ENCODE peak calls at places on chromosome 10, in five cellular contexts. One of them, this sample, is unnamed.
A peak's percentile ranks its signal among the peaks of the same experiment; 100 is the strongest.

GRCh38 chr10:79385804-79386531 is 38.7 kb downstream of the PPIF start:
- DNase-seq in tibial nerve: peak; percentile 11
- DNase-seq in foreskin keratinocyte: no peak
- DNase-seq in uterus: peak; percentile 24
- DNase-seq in lower lobe of right lung: peak; percentile 30
- DNase-seq in this sample: peak; percentile 24

GRCh38 chr10:70846795-70847194 is 31.0 kb downstream of the SGPL1 start:
- DNase-seq in lower lobe of right lung: no peak
- DNase-seq in uterus: no peak
- DNase-seq in tibial nerve: no peak
- DNase-seq in foreskin keratinocyte: no peak
- DNase-seq in this sample: no peak

GRCh38 chr10:48511855-48512191 is 93.0 kb downstream of the ARHGAP22 start:
- DNase-seq in lower lobe of right lung: no peak
- DNase-seq in tibial nerve: no peak
- DNase-seq in foreskin keratinocyte: no peak
- DNase-seq in uterus: no peak
- DNase-seq in this sample: no peak

GRCh38 chr10:78082636-78083035 is 49.0 kb downstream of the RPS24 start:
- DNase-seq in lower lobe of right lung: no peak
- DNase-seq in tibial nerve: no peak
- DNase-seq in uterus: no peak
- DNase-seq in foreskin keratinocyte: no peak
- DNase-seq in this sample: no peak

GRCh38 chr10:33139191-33139646 is 181.2 kb upstream of the ITGB1 start:
- DNase-seq in tibial nerve: no peak
- DNase-seq in lower lobe of right lung: no peak
- DNase-seq in foreskin keratinocyte: no peak
- DNase-seq in uterus: no peak
- DNase-seq in this sample: no peak

GRCh38 chr10:129236411-129236810 is 230.6 kb upstream of the MGMT start:
- DNase-seq in foreskin keratinocyte: no peak
- DNase-seq in tibial nerve: no peak
- DNase-seq in lower lobe of right lung: no peak
- DNase-seq in uterus: no peak
- DNase-seq in this sample: no peak

GRCh38 chr10:11823989-11824346 is 812 bp downstream of the PROSER2 start:
- DNase-seq in tibial nerve: no peak
- DNase-seq in lower lobe of right lung: no peak
- DNase-seq in uterus: no peak
- DNase-seq in foreskin keratinocyte: no peak
- DNase-seq in this sample: no peak

GRCh38 chr10:23067939-23068775 is 27.2 kb upstream of the MSRB2 start:
- DNase-seq in uterus: peak; percentile 61
- DNase-seq in foreskin keratinocyte: peak; percentile 50
- DNase-seq in tibial nerve: peak; percentile 68
- DNase-seq in lower lobe of right lung: peak; percentile 85
- DNase-seq in this sample: peak; percentile 78

GRCh38 chr10:97024181-97025073 is 161.3 kb downstream of the SLIT1 start:
- DNase-seq in uterus: peak; percentile 26
- DNase-seq in tibial nerve: no peak
- DNase-seq in lower lobe of right lung: no peak
- DNase-seq in foreskin keratinocyte: peak; percentile 70
- DNase-seq in this sample: no peak

GRCh38 chr10:114957673-114958072 is 19.7 kb downstream of the TRUB1 start:
- DNase-seq in lower lobe of right lung: no peak
- DNase-seq in uterus: no peak
- DNase-seq in tibial nerve: no peak
- DNase-seq in foreskin keratinocyte: peak; percentile 13
- DNase-seq in this sample: no peak

GRCh38 chr10:49585387-49585786 is 24.7 kb upstream of the SLC18A3 start:
- DNase-seq in lower lobe of right lung: no peak
- DNase-seq in tibial nerve: no peak
- DNase-seq in foreskin keratinocyte: peak; percentile 62
- DNase-seq in uterus: no peak
- DNase-seq in this sample: no peak

GRCh38 chr10:93678805-93679587 is 23.4 kb downstream of the FRA10AC1 start:
- DNase-seq in foreskin keratinocyte: no peak
- DNase-seq in lower lobe of right lung: no peak
- DNase-seq in uterus: no peak
- DNase-seq in tibial nerve: no peak
- DNase-seq in this sample: no peak

GRCh38 chr10:70576803-70577517 is 25.6 kb downstream of the PRF1 start:
- DNase-seq in foreskin keratinocyte: peak; percentile 54
- DNase-seq in tibial nerve: no peak
- DNase-seq in lower lobe of right lung: no peak
- DNase-seq in uterus: no peak
- DNase-seq in this sample: no peak

GRCh38 chr10:29949411-29950011 is 109.9 kb downstream of the JCAD start:
- DNase-seq in tibial nerve: no peak
- DNase-seq in lower lobe of right lung: no peak
- DNase-seq in foreskin keratinocyte: peak; percentile 96
- DNase-seq in uterus: no peak
- DNase-seq in this sample: no peak

GRCh38 chr10:117216611-117217195 is 19.4 kb downstream of the KCNK18 start:
- DNase-seq in foreskin keratinocyte: peak; percentile 63
- DNase-seq in lower lobe of right lung: peak; percentile 84
- DNase-seq in tibial nerve: no peak
- DNase-seq in uterus: peak; percentile 64
- DNase-seq in this sample: peak; percentile 82

GRCh38 chr10:1149793-1150637 is 93.8 kb downstream of the WDR37 start:
- DNase-seq in foreskin keratinocyte: no peak
- DNase-seq in uterus: no peak
- DNase-seq in lower lobe of right lung: no peak
- DNase-seq in tibial nerve: no peak
- DNase-seq in this sample: no peak

GRCh38 chr10:114751856-114752255 is 69.7 kb upstream of the FHIP2A start:
- DNase-seq in uterus: no peak
- DNase-seq in tibial nerve: no peak
- DNase-seq in foreskin keratinocyte: peak; percentile 50
- DNase-seq in lower lobe of right lung: no peak
- DNase-seq in this sample: no peak

GRCh38 chr10:103921248-103921647 is 3.3 kb upstream of the STN1 start:
- DNase-seq in lower lobe of right lung: no peak
- DNase-seq in foreskin keratinocyte: no peak
- DNase-seq in tibial nerve: no peak
- DNase-seq in uterus: no peak
- DNase-seq in this sample: no peak

GRCh38 chr10:69663548-69663947 is 33.5 kb downstream of the FAM241B start:
- DNase-seq in foreskin keratinocyte: no peak
- DNase-seq in lower lobe of right lung: peak; percentile 18
- DNase-seq in tibial nerve: no peak
- DNase-seq in uterus: no peak
- DNase-seq in this sample: no peak

GRCh38 chr10:97648557-97649404 is 8.3 kb downstream of the PI4K2A start:
- DNase-seq in foreskin keratinocyte: peak; percentile 94
- DNase-seq in uterus: no peak
- DNase-seq in lower lobe of right lung: no peak
- DNase-seq in tibial nerve: no peak
- DNase-seq in this sample: no peak

GRCh38 chr10:651700-652099 is 37.8 kb downstream of the DIP2C start:
- DNase-seq in uterus: no peak
- DNase-seq in tibial nerve: no peak
- DNase-seq in foreskin keratinocyte: no peak
- DNase-seq in lower lobe of right lung: no peak
- DNase-seq in this sample: no peak

GRCh38 chr10:73837072-73837471 is 25.7 kb upstream of the NDST2 start:
- DNase-seq in tibial nerve: no peak
- DNase-seq in lower lobe of right lung: no peak
- DNase-seq in uterus: no peak
- DNase-seq in foreskin keratinocyte: no peak
- DNase-seq in this sample: no peak

GRCh38 chr10:84214612-84215235 is 10.6 kb downstream of the LRIT2 start:
- DNase-seq in tibial nerve: no peak
- DNase-seq in uterus: no peak
- DNase-seq in lower lobe of right lung: no peak
- DNase-seq in foreskin keratinocyte: peak; percentile 20
- DNase-seq in this sample: no peak

GRCh38 chr10:6600224-6600987 is 20.3 kb upstream of the PRKCQ start:
- DNase-seq in tibial nerve: no peak
- DNase-seq in lower lobe of right lung: no peak
- DNase-seq in foreskin keratinocyte: no peak
- DNase-seq in uterus: no peak
- DNase-seq in this sample: no peak

GRCh38 chr10:120824864-120825263 is 26.3 kb upstream of the WDR11 start:
- DNase-seq in foreskin keratinocyte: peak; percentile 11
- DNase-seq in lower lobe of right lung: no peak
- DNase-seq in uterus: no peak
- DNase-seq in tibial nerve: no peak
- DNase-seq in this sample: no peak

DNA sequence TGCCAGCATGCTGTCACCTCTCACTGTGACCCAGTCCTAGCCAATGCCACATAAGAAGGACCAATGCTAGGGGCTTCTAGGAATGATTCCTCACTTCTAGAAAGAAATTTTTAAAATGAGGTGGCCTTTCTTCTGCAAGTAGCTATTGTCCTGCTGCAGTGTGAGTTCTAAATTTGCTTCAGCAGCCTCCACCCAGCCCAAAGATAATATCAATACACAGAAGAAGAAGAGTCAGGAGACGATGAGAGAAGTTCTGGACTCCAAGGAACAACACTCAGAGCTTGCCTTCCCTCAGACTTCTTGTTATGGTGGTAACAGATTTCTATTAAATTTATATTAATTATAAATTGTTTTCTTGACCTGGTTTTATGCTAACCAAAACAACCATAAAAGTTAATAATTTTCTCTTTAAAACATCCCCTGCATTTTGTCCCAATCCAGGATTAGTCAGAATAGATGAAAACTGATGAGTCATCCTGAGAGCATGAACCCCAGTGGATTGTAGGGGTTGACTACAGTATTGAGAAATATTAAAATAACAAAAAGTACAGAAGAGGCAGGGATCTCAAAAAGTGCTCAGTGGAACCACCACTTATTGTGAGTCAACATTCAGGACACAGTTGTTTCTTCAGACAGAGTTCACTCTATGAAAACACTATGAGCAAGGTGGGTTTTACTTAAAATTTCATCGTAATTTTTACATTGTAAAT is 29.6 kb upstream of the AKR1C2 start:
- DNase-seq in uterus: no peak
- DNase-seq in lower lobe of right lung: no peak
- DNase-seq in foreskin keratinocyte: peak; percentile 45
- DNase-seq in tibial nerve: no peak
- DNase-seq in this sample: no peak
- H3K27ac ChIP-seq in uterus: no peak overlapping the region
- H3K27ac ChIP-seq in lower lobe of right lung: no peak overlapping the region
- H3K27ac ChIP-seq in foreskin keratinocyte: no peak overlapping the region
- H3K27ac ChIP-seq in tibial nerve: no peak overlapping the region
- H3K27ac ChIP-seq in this sample: no peak overlapping the region

GRCh38 chr10:15719899-15720634 is at the start of gene ITGA8:
- DNase-seq in uterus: peak; percentile 51
- DNase-seq in foreskin keratinocyte: no peak
- DNase-seq in tibial nerve: no peak
- DNase-seq in lower lobe of right lung: no peak
- DNase-seq in this sample: no peak
- TF ChIP-seq CTCF in uterus: peak; percentile 38
- TF ChIP-seq CTCF in foreskin keratinocyte: peak; percentile 35
- TF ChIP-seq CTCF in tibial nerve: peak; percentile 28
- TF ChIP-seq CTCF in lower lobe of right lung: peak; percentile 44
- TF ChIP-seq CTCF in this sample: peak; percentile 29

GRCh38 chr10:76333331-76333730 is 901.9 kb downstream of the LRMDA start:
- DNase-seq in tibial nerve: no peak
- DNase-seq in foreskin keratinocyte: no peak
- DNase-seq in uterus: no peak
- DNase-seq in lower lobe of right lung: no peak
- DNase-seq in this sample: no peak

GRCh38 chr10:76328348-76328747 is 896.9 kb downstream of the LRMDA start:
- DNase-seq in tibial nerve: no peak
- DNase-seq in foreskin keratinocyte: no peak
- DNase-seq in uterus: no peak
- DNase-seq in lower lobe of right lung: no peak
- DNase-seq in this sample: no peak

GRCh38 chr10:76331742-76332141 is 900.3 kb downstream of the LRMDA start:
- DNase-seq in tibial nerve: no peak
- DNase-seq in lower lobe of right lung: no peak
- DNase-seq in foreskin keratinocyte: no peak
- DNase-seq in uterus: no peak
- DNase-seq in this sample: no peak

GRCh38 chr10:76327441-76327840 is 896.0 kb downstream of the LRMDA start:
- DNase-seq in uterus: no peak
- DNase-seq in lower lobe of right lung: no peak
- DNase-seq in foreskin keratinocyte: no peak
- DNase-seq in tibial nerve: no peak
- DNase-seq in this sample: no peak

DNA sequence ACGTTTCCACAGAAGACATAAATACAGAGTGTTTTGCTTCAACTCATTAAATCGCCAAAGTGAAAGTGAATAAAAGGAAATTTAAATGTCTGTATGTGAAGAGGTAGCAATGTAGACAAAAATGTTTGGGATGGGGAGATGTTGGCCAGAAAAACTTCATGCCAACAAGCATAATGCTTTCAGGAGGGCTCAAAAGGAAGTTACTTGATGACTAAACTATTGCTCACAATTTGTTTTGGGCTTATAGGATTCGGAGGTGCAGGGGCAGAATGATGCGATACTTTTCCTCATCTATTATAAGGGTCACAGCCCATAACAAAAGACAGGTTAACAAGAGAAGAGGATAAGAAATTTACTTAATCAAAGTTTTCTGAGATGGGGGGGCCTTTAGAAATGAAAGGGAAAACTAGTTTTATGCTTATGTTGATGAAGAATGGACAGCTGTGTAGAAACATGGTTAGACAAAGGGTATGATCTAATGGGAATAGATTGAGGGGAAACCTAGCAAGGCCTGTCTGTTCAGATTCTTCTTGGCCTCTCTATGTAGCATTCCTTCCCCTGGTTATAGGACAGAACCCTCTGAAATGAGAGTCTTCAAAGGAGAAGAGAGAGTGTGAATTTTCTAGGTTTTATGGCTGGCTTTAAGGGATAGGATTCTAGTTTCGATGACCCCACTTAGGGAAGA is 898.6 kb downstream of the LRMDA start:
- DNase-seq in tibial nerve: no peak
- DNase-seq in lower lobe of right lung: no peak
- DNase-seq in uterus: no peak
- DNase-seq in foreskin keratinocyte: peak; percentile 81
- DNase-seq in this sample: no peak
- H3K27ac ChIP-seq in tibial nerve: no peak overlapping the region
- H3K27ac ChIP-seq in lower lobe of right lung: no peak overlapping the region
- H3K27ac ChIP-seq in uterus: peak overlapping the region; percentile 35
- H3K27ac ChIP-seq in foreskin keratinocyte: no peak overlapping the region
- H3K27ac ChIP-seq in this sample: no peak overlapping the region

GRCh38 chr10:43409385-43410109 is 561 bp upstream of the HNRNPF start:
- DNase-seq in lower lobe of right lung: peak; percentile 82
- DNase-seq in foreskin keratinocyte: no peak
- DNase-seq in tibial nerve: no peak
- DNase-seq in uterus: peak; percentile 42
- DNase-seq in this sample: peak; percentile 66

GRCh38 chr10:43408710-43409384 is at the start of gene HNRNPF:
- DNase-seq in lower lobe of right lung: peak; percentile 96
- DNase-seq in foreskin keratinocyte: peak; percentile 94
- DNase-seq in uterus: peak; percentile 96
- DNase-seq in tibial nerve: peak; percentile 88
- DNase-seq in this sample: peak; percentile 97

GRCh38 chr10:43407148-43407575 is 1.8 kb downstream of the HNRNPF start:
- DNase-seq in lower lobe of right lung: peak; percentile 78
- DNase-seq in tibial nerve: no peak
- DNase-seq in uterus: peak; percentile 62
- DNase-seq in foreskin keratinocyte: peak; percentile 7
- DNase-seq in this sample: peak; percentile 80

GRCh38 chr10:43408331-43408709 is 666 bp downstream of the HNRNPF start:
- DNase-seq in tibial nerve: no peak
- DNase-seq in uterus: no peak
- DNase-seq in lower lobe of right lung: no peak
- DNase-seq in foreskin keratinocyte: no peak
- DNase-seq in this sample: no peak

GRCh38 chr10:43407576-43408330 is 1.2 kb downstream of the HNRNPF start:
- DNase-seq in lower lobe of right lung: peak; percentile 97
- DNase-seq in uterus: peak; percentile 91
- DNase-seq in tibial nerve: peak; percentile 90
- DNase-seq in foreskin keratinocyte: peak; percentile 86
- DNase-seq in this sample: peak; percentile 95
- TF ChIP-seq CTCF in lower lobe of right lung: peak; percentile 44
- TF ChIP-seq CTCF in uterus: peak; percentile 42
- TF ChIP-seq CTCF in tibial nerve: no peak
- TF ChIP-seq CTCF in foreskin keratinocyte: peak; percentile 56
- TF ChIP-seq CTCF in this sample: peak; percentile 28